ENCODE peak calls at places on chromosomes 6 and 20, in six cellular contexts. I is left ventricle myocardium inferior, B is heart left ventricle, D is kidney glomerular epithelial cell, O is body of pancreas, V is adrenal gland. Q is an unnamed sample.

GRCh38 chr20:18813483-18813882 is at the start of gene SCP2D1:
- DNase-seq in V (no peak), I (no peak), D (no peak), O (no peak), B (no peak), Q (no peak)

GRCh38 chr20:37567331-37567665 is 39.6 kb upstream of the BLCAP start:
- DNase-seq in B (no peak), D (no peak), I (no peak), V (no peak), O (no peak), Q (no peak)

GRCh38 chr20:48377940-48378339 is 449.9 kb downstream of the PREX1 start:
- DNase-seq in D (no peak), V (no peak), I (no peak), B (no peak), O (no peak), Q (no peak)

GRCh38 chr20:10505320-10506226 is 70.5 kb downstream of the SLX4IP start:
- DNase-seq in B (no peak), V (peak; percentile 34), I (no peak), O (no peak), D (no peak), Q (peak; percentile 44)

GRCh38 chr20:56826306-56826970 is 197.3 kb downstream of the TFAP2C start:
- DNase-seq in V (no peak), I (no peak), O (no peak), D (no peak), B (no peak), Q (no peak)

GRCh38 chr6:116313377-116313776 is 33.6 kb upstream of the TSPYL1 start:
- DNase-seq in I (no peak), O (no peak), V (no peak), D (no peak), B (no peak), Q (no peak)

GRCh38 chr6:167827588-167828324 is 1.0 kb downstream of the AFDN start:
- DNase-seq in B (peak; percentile 43), O (peak; percentile 65), V (peak; percentile 64), D (peak; percentile 54), I (peak; percentile 44), Q (peak; percentile 50)

GRCh38 chr20:20462185-20462584 is 94.3 kb downstream of the INSM1 start:
- DNase-seq in I (no peak), B (no peak), V (no peak), O (no peak), D (no peak), Q (no peak)

GRCh38 chr20:23666189-23666588 is 22.6 kb downstream of the CST4 start:
- DNase-seq in B (no peak), V (no peak), I (no peak), O (no peak), D (no peak), Q (no peak)

GRCh38 chr20:58251979-58252591 is 23.6 kb upstream of the ANKRD60 start:
- DNase-seq in V (no peak), I (no peak), D (peak; percentile 71), B (no peak), O (no peak), Q (no peak)

GRCh38 chr6:30890646-30891449 is 6.5 kb downstream of the DDR1 start:
- DNase-seq in O (no peak), I (no peak), B (no peak), D (no peak), V (no peak), Q (no peak)

GRCh38 chr6:52728394-52728793 is 34.9 kb downstream of the GSTA2 start:
- DNase-seq in V (no peak), I (no peak), B (no peak), O (no peak), D (no peak), Q (no peak)

GRCh38 chr6:122998403-122998965 is 2.4 kb downstream of the CLVS2 start:
- DNase-seq in V (no peak), O (no peak), I (no peak), D (no peak), B (no peak), Q (no peak)

GRCh38 chr20:36585410-36586125 is 12.2 kb downstream of the TGIF2 start:
- DNase-seq in I (no peak), D (no peak), B (no peak), V (no peak), O (no peak), Q (no peak)

GRCh38 chr20:61109221-61109805 is 142.7 kb upstream of the CDH4 start:
- DNase-seq in B (no peak), I (no peak), V (no peak), D (no peak), O (no peak), Q (no peak)

GRCh38 chr6:114471450-114471849 is 128.6 kb upstream of the HS3ST5 start:
- DNase-seq in V (no peak), I (no peak), B (no peak), O (no peak), D (no peak), Q (no peak)

GRCh38 chr6:3281669-3282460 is 23.1 kb downstream of the PSMG4 start:
- DNase-seq in O (peak; percentile 12), D (peak; percentile 5), B (no peak), V (no peak), I (no peak), Q (no peak)

GRCh38 chr6:110878751-110879539 is 4.4 kb downstream of the AMD1 start:
- DNase-seq in D (peak; percentile 35), V (no peak), B (no peak), I (no peak), O (no peak), Q (no peak)

GRCh38 chr6:53112404-53112803 is 36.2 kb downstream of the GCM1 start:
- DNase-seq in D (peak; percentile 25), V (no peak), I (no peak), B (no peak), O (peak; percentile 50), Q (peak; percentile 48)

GRCh38 chr20:51749674-51750036 is 18.5 kb downstream of the ATP9A start:
- DNase-seq in I (no peak), D (peak; percentile 70), B (no peak), O (no peak), V (no peak), Q (no peak)

GRCh38 chr20:32583581-32584045 is 1.5 kb downstream of the NOL4L start:
- DNase-seq in V (no peak), B (no peak), O (no peak), I (no peak), D (no peak), Q (no peak)

GRCh38 chr6:163490826-163491577 is 76.5 kb downstream of the QKI start:
- DNase-seq in V (peak; percentile 74), B (peak; percentile 81), D (no peak), I (peak; percentile 70), O (peak; percentile 82), Q (peak; percentile 56)

GRCh38 chr20:32535953-32536823 is 48.9 kb downstream of the NOL4L start:
- DNase-seq in I (peak; percentile 48), B (peak; percentile 34), V (no peak), D (no peak), O (peak; percentile 74), Q (no peak)

GRCh38 chr6:89605861-89606260 is 32.7 kb downstream of the LYRM2 start:
- DNase-seq in I (no peak), D (no peak), B (no peak), V (no peak), O (no peak), Q (no peak)

GRCh38 chr6:33856655-33857054 is 52.9 kb upstream of the MLN start:
- DNase-seq in O (no peak), D (no peak), I (no peak), B (no peak), V (no peak), Q (no peak)

GRCh38 chr20:8940311-8940710 is 128.6 kb upstream of the PLCB4 start:
- DNase-seq in V (no peak), I (no peak), O (no peak), D (no peak), B (peak; percentile 52), Q (no peak)

GRCh38 chr20:39397646-39398045 is 435.5 kb downstream of the DHX35 start:
- DNase-seq in B (no peak), O (no peak), V (no peak), D (no peak), I (no peak), Q (no peak)

GRCh38 chr6:125746019-125746414 is 3.4 kb upstream of the HEY2 start:
- DNase-seq in I (no peak), O (no peak), B (no peak), D (no peak), V (no peak), Q (no peak)

GRCh38 chr20:6768228-6769185 is 1.0 kb downstream of the BMP2 start:
- DNase-seq in B (peak; percentile 34), D (peak; percentile 36), O (peak; percentile 45), V (peak; percentile 27), I (peak; percentile 36), Q (peak; percentile 32)

GRCh38 chr20:17872920-17873319 is 95.7 kb downstream of the SNX5 start:
- DNase-seq in V (no peak), I (no peak), B (no peak), O (no peak), D (no peak), Q (no peak)

GRCh38 chr6:18501313-18502013 is 114.3 kb downstream of the RNF144B start:
- DNase-seq in B (peak; percentile 55), V (peak; percentile 40), D (peak; percentile 45), I (peak; percentile 41), O (peak; percentile 20), Q (peak; percentile 36)

GRCh38 chr20:36624068-36624813 is 18.7 kb downstream of the RAB5IF start:
- DNase-seq in V (no peak), D (no peak), I (no peak), O (peak; percentile 28), B (peak; percentile 43), Q (no peak)

GRCh38 chr6:46090115-46091079 is 39.4 kb upstream of the ENPP4 start:
- DNase-seq in I (peak; percentile 30), O (peak; percentile 65), B (peak; percentile 37), D (peak; percentile 29), V (peak; percentile 67), Q (peak; percentile 68)

GRCh38 chr6:6244624-6245023 is 75.8 kb downstream of the F13A1 start:
- DNase-seq in V (no peak), B (no peak), I (no peak), D (no peak), O (no peak), Q (no peak)

GRCh38 chr6:53268858-53269608 is 79.7 kb downstream of the ELOVL5 start:
- DNase-seq in I (no peak), B (no peak), O (no peak), D (no peak), V (no peak), Q (no peak)

GRCh38 chr6:109961666-109962065 is 16.4 kb upstream of the GPR6 start:
- DNase-seq in B (no peak), I (no peak), V (no peak), D (no peak), O (no peak), Q (no peak)

GRCh38 chr6:101085327-101085726 is 204.2 kb upstream of the ASCC3 start:
- DNase-seq in B (no peak), V (no peak), D (no peak), I (no peak), O (no peak), Q (no peak)

Q was measured in lung.